ENCODE peak calls at places on chromosomes 13 and 19, in seven cellular contexts. F is endothelial cell of umbilical vein, U is prostate gland, W is Panc1, C is suprapubic skin, M is spleen, Q is transverse colon. L is an unnamed sample. For H3K36me3, the result is how much of the 10 kb centered on the place peaks cover.

GRCh38 chr19:29678484-29679106 is 13.3 kb downstream of the PLEKHF1 start:
- DNase-seq in F (no peak), U (peak), W (no peak), C (peak), M (peak), Q (peak), L (no peak)

GRCh38 chr13:110328509-110328908 is 21.4 kb downstream of the COL4A2 start:
- DNase-seq in F (no peak), U (no peak), W (no peak), C (no peak), M (no peak), Q (no peak), L (no peak)

GRCh38 chr13:80783926-80784325 is 443.0 kb upstream of the SPRY2 start:
- DNase-seq in F (no peak), U (no peak), W (no peak), C (no peak), M (no peak), Q (no peak), L (no peak)

GRCh38 chr13:41455725-41456419 is 1.5 kb upstream of the RGCC start:
- DNase-seq in F (no peak), U (no peak), W (peak), C (no peak), M (no peak), Q (no peak), L (no peak)

GRCh38 chr13:67283602-67284001 is 53.5 kb upstream of the PCDH9 start:
- DNase-seq in F (no peak), U (no peak), W (no peak), C (no peak), M (no peak), Q (no peak), L (no peak)

GRCh38 chr13:28448959-28449358 is 46.0 kb downstream of the FLT1 start:
- DNase-seq in F (no peak), U (no peak), W (no peak), C (no peak), M (no peak), Q (no peak), L (no peak)

GRCh38 chr19:10036601-10037071 is 23.4 kb downstream of the RDH8 start:
- DNase-seq in F (no peak), U (no peak), W (no peak), C (no peak), M (no peak), Q (no peak), L (no peak)

GRCh38 chr13:71316964-71317363 is 550.0 kb downstream of the DACH1 start:
- DNase-seq in F (no peak), U (no peak), W (no peak), C (no peak), M (no peak), Q (no peak), L (no peak)

GRCh38 chr13:90365130-90365529 is 982.4 kb upstream of the MIR17HG start:
- DNase-seq in F (no peak), U (no peak), W (no peak), C (no peak), M (no peak), Q (no peak), L (no peak)

GRCh38 chr13:109783815-109784589 is 2.4 kb downstream of the IRS2 start:
- DNase-seq in F (no peak), U (no peak), W (no peak), C (no peak), M (no peak), Q (no peak), L (no peak)

GRCh38 chr19:32750441-32751055 is 31.0 kb downstream of the TDRD12 start:
- DNase-seq in F (no peak), U (no peak), W (no peak), C (no peak), M (no peak), Q (no peak), L (no peak)

GRCh38 chr13:27259831-27260230 is 8.5 kb downstream of the RPL21 start:
- DNase-seq in F (peak), U (no peak), W (no peak), C (no peak), M (no peak), Q (no peak), L (no peak)

GRCh38 chr13:96575423-96576320 is 418.6 kb downstream of the OXGR1 start:
- DNase-seq in F (no peak), U (no peak), W (no peak), C (peak), M (no peak), Q (no peak), L (no peak)

GRCh38 chr19:52554216-52554971 is 15.7 kb upstream of the ZNF701 start:
- DNase-seq in F (no peak), U (no peak), W (no peak), C (no peak), M (no peak), Q (no peak), L (no peak)

DNA sequence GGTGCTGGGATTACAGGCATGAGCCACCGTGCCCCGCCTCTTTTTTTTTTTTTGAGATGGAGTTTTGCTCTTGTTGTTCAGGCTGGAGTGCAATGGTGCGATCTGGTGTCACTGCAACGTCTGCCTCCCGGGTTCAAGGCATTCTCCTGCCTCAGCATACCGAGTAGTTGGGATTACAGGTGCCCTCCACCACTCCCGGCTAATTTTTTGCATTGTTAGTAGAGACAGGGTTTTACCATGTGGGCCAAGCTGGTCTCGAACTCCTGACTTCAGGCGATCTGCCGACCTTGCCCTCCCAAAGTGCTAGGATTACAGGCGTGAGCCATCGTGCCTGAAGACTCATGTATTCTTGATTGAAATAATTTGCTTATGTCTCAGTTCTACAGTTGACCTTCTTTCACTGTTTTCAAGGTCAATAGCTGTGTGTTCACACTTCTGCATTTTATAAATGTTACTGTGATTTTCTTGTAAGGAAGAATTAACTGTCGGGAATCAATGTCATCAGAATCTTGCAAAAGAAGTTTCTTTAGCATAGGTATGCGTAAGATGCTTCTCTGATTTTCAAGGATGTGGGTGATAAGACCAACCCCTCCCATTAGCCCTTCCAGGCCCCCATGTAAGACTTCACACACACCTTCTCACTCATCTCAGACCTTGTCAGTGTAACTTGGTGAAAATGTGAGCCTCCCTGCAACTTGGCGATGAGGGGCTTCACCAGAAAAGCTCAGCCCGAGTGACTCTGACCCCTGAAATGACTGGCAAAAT is 12.7 kb upstream of the ZNF701 start:
- DNase-seq in F (no peak), U (no peak), W (no peak), C (no peak), M (no peak), Q (no peak), L (no peak)
- H3K36me3 ChIP-seq in F (under half), U (under half), W (under half), C (half or more), M (half or more), Q (half or more), L (half or more)

GRCh38 chr19:46723471-46723870 is 6.6 kb upstream of the PRKD2 start:
- DNase-seq in F (no peak), U (no peak), W (no peak), C (no peak), M (no peak), Q (no peak), L (no peak)

GRCh38 chr19:46725859-46726393 is 9.0 kb upstream of the PRKD2 start:
- DNase-seq in F (no peak), U (no peak), W (no peak), C (no peak), M (no peak), Q (no peak), L (no peak)

GRCh38 chr19:46724468-46724867 is 7.6 kb upstream of the PRKD2 start:
- DNase-seq in F (no peak), U (no peak), W (no peak), C (no peak), M (no peak), Q (no peak), L (no peak)

GRCh38 chr19:46726551-46726950 is 9.6 kb upstream of the PRKD2 start:
- DNase-seq in F (no peak), U (no peak), W (no peak), C (no peak), M (no peak), Q (no peak), L (no peak)

GRCh38 chr19:46725036-46725820 is 8.3 kb upstream of the PRKD2 start:
- DNase-seq in F (no peak), U (no peak), W (no peak), C (no peak), M (no peak), Q (no peak), L (no peak)
- TF ChIP-seq POLR2AphosphoS5 in F (no peak), U (no peak), W (no peak), C (no peak), M (no peak), Q (no peak), L (no peak)

GRCh38 chr19:1418951-1419735 is 11.8 kb downstream of the DAZAP1 start:
- DNase-seq in F (no peak), U (no peak), W (no peak), C (no peak), M (no peak), Q (no peak), L (no peak)
- H3K36me3 ChIP-seq in F (half or more), U (under half), W (under half), C (half or more), M (half or more), Q (under half), L (half or more)

GRCh38 chr19:14411161-14411560 is 8.0 kb downstream of the DDX39A start:
- DNase-seq in F (no peak), U (no peak), W (no peak), C (no peak), M (no peak), Q (no peak), L (no peak)

GRCh38 chr19:14410054-14410774 is 8.9 kb downstream of the DDX39A start:
- DNase-seq in F (no peak), U (no peak), W (no peak), C (no peak), M (peak), Q (no peak), L (no peak)

GRCh38 chr19:14412436-14413071 is 6.6 kb downstream of the DDX39A start:
- DNase-seq in F (no peak), U (no peak), W (no peak), C (no peak), M (no peak), Q (no peak), L (no peak)

GRCh38 chr19:14409157-14410053 is 9.7 kb downstream of the DDX39A start:
- DNase-seq in F (no peak), U (no peak), W (no peak), C (no peak), M (no peak), Q (no peak), L (no peak)

GRCh38 chr19:14410775-14411134 is 8.4 kb downstream of the DDX39A start:
- DNase-seq in F (no peak), U (no peak), W (no peak), C (no peak), M (peak), Q (no peak), L (no peak)
- TF ChIP-seq POLR2AphosphoS5 in F (no peak), U (no peak), W (no peak), C (no peak), M (no peak), Q (no peak), L (no peak)

GRCh38 chr19:2703077-2703437 is 563 bp upstream of the GNG7 start:
- DNase-seq in F (no peak), U (no peak), W (no peak), C (no peak), M (no peak), Q (no peak), L (no peak)
- H3K36me3 ChIP-seq in F (under half), U (under half), W (under half), C (under half), M (under half), Q (under half), L (under half)

L was measured in stomach.